ENCODE peak calls at places on chromosome 6, in eight cellular contexts. F, C, R, P, U, D, N and Q are unnamed samples.

GRCh38 chr6:63790334-63790733 is 154.7 kb downstream of the PHF3 start:
- DNase-seq in D (no peak), N (no peak), R (no peak), C (no peak), P (no peak), U (no peak), F (no peak), Q (no peak)

GRCh38 chr6:164665328-164665727 is 644.1 kb downstream of the C6orf118 start:
- DNase-seq in F (no peak), C (no peak), D (no peak), U (no peak), P (no peak), R (no peak), N (no peak), Q (no peak)

GRCh38 chr6:155541976-155542375 is 86.3 kb upstream of the NOX3 start:
- DNase-seq in U (no peak), P (no peak), R (no peak), D (no peak), N (no peak), F (no peak), C (no peak), Q (no peak)

GRCh38 chr6:21384211-21384610 is 209.3 kb upstream of the SOX4 start:
- DNase-seq in F (no peak), C (no peak), P (no peak), R (no peak), U (no peak), D (no peak), N (no peak), Q (no peak)

GRCh38 chr6:51678905-51679620 is 408.4 kb downstream of the PKHD1 start:
- DNase-seq in F (no peak), P (no peak), U (no peak), R (no peak), D (no peak), N (no peak), C (peak), Q (no peak)

GRCh38 chr6:161458199-161458598 is 184.3 kb upstream of the AGPAT4 start:
- DNase-seq in U (no peak), P (no peak), R (no peak), F (no peak), C (no peak), N (no peak), D (no peak), Q (no peak)

GRCh38 chr6:3244003-3244831 is 14.5 kb upstream of the PSMG4 start:
- DNase-seq in C (no peak), P (no peak), F (no peak), R (no peak), N (no peak), D (no peak), U (no peak), Q (no peak)

GRCh38 chr6:155001482-155001881 is 6.4 kb downstream of the TIAM2 start:
- DNase-seq in U (no peak), N (no peak), F (no peak), C (no peak), P (peak), R (no peak), D (no peak), Q (no peak)

GRCh38 chr6:116268589-116269293 is 11.0 kb downstream of the TSPYL1 start:
- DNase-seq in P (peak), N (no peak), F (no peak), C (peak), R (no peak), U (peak), D (no peak), Q (no peak)

GRCh38 chr6:74256387-74257180 is 560.6 kb downstream of the CD109 start:
- DNase-seq in P (no peak), R (no peak), D (no peak), U (no peak), N (no peak), C (no peak), F (no peak), Q (no peak)

GRCh38 chr6:138461647-138462046 is 37.6 kb downstream of the NHSL1 start:
- DNase-seq in F (no peak), D (no peak), C (no peak), R (no peak), P (no peak), N (no peak), U (no peak), Q (no peak)

GRCh38 chr6:17740559-17741220 is 34.0 kb upstream of the NUP153 start:
- DNase-seq in D (no peak), N (no peak), U (no peak), F (no peak), C (no peak), P (no peak), R (no peak), Q (no peak)

GRCh38 chr6:34664270-34664971 is 32.1 kb downstream of the ILRUN start:
- DNase-seq in R (no peak), C (no peak), F (no peak), N (no peak), U (no peak), D (no peak), P (no peak), Q (no peak)

GRCh38 chr6:83199865-83200230 is 6.7 kb downstream of the RWDD2A start:
- DNase-seq in P (peak), R (no peak), C (peak), D (no peak), U (no peak), F (no peak), N (no peak), Q (no peak)

GRCh38 chr6:44086931-44087574 is 40.2 kb downstream of the MRPL14 start:
- DNase-seq in U (no peak), D (no peak), P (no peak), N (no peak), F (peak), R (no peak), C (no peak), Q (no peak)

GRCh38 chr6:76702187-76702586 is 629.7 kb upstream of the IMPG1 start:
- DNase-seq in F (no peak), R (no peak), C (no peak), N (no peak), P (no peak), D (no peak), U (no peak), Q (no peak)

GRCh38 chr6:90286884-90287488 is 9.7 kb downstream of the BACH2 start:
- DNase-seq in U (peak), P (no peak), F (peak), C (peak), R (no peak), N (peak), D (peak), Q (no peak)

GRCh38 chr6:84417261-84417660 is 189.8 kb upstream of the CEP162 start:
- DNase-seq in U (no peak), C (no peak), P (no peak), N (no peak), F (no peak), R (no peak), D (no peak), Q (no peak)

GRCh38 chr6:142322066-142322465 is 20.3 kb downstream of the ADGRG6 start:
- DNase-seq in P (no peak), N (no peak), U (no peak), R (no peak), F (no peak), C (no peak), D (no peak), Q (no peak)

GRCh38 chr6:66435321-66435720 is 728.3 kb upstream of the EYS start:
- DNase-seq in N (no peak), U (no peak), C (no peak), F (no peak), P (no peak), R (no peak), D (no peak), Q (no peak)

GRCh38 chr6:168150551-168151444 is 71.8 kb upstream of the FRMD1 start:
- DNase-seq in C (no peak), D (peak), R (peak), U (peak), P (no peak), N (no peak), F (no peak), Q (peak)

GRCh38 chr6:134187751-134188150 is 130.2 kb downstream of the SGK1 start:
- DNase-seq in D (no peak), N (no peak), F (no peak), R (no peak), P (no peak), C (no peak), U (no peak), Q (no peak)

GRCh38 chr6:142592876-142593275 is 291.1 kb downstream of the ADGRG6 start:
- DNase-seq in D (no peak), R (no peak), P (no peak), C (peak), F (no peak), U (no peak), N (no peak), Q (no peak)

GRCh38 chr6:161257778-161258457 is 15.9 kb downstream of the AGPAT4 start:
- DNase-seq in C (no peak), N (no peak), R (no peak), F (no peak), U (no peak), P (peak), D (no peak), Q (no peak)

GRCh38 chr6:6969761-6970223 is 138.0 kb upstream of the RREB1 start:
- DNase-seq in C (peak), P (no peak), U (peak), F (no peak), R (no peak), N (no peak), D (peak), Q (no peak)

GRCh38 chr6:22025468-22026159 is 271.2 kb downstream of the PRL start:
- DNase-seq in R (no peak), C (peak), N (peak), U (peak), D (peak), P (peak), F (no peak), Q (peak)

GRCh38 chr6:2529217-2529719 is 221.5 kb downstream of the MYLK4 start:
- DNase-seq in F (no peak), C (no peak), D (no peak), U (no peak), R (no peak), P (no peak), N (no peak), Q (no peak)

GRCh38 chr6:116556065-116556464 is 2.5 kb downstream of the CALHM4 start:
- DNase-seq in N (no peak), U (no peak), P (no peak), D (no peak), C (no peak), R (no peak), F (no peak), Q (no peak)

GRCh38 chr6:34610819-34611477 is 54.8 kb upstream of the SPDEF start:
- DNase-seq in C (peak), N (no peak), R (no peak), D (no peak), U (no peak), F (no peak), P (peak), Q (no peak)

GRCh38 chr6:22045261-22045912 is 251.4 kb downstream of the PRL start:
- DNase-seq in R (no peak), D (no peak), F (no peak), P (no peak), U (no peak), N (no peak), C (no peak), Q (no peak)

GRCh38 chr6:38170666-38171065 is 351.1 kb downstream of the ZFAND3 start:
- DNase-seq in F (no peak), N (no peak), D (no peak), U (no peak), P (no peak), R (no peak), C (no peak), Q (no peak)

GRCh38 chr6:55632953-55633352 is 54.0 kb upstream of the HMGCLL1 start:
- DNase-seq in U (no peak), P (no peak), F (no peak), R (no peak), C (peak), D (no peak), N (no peak), Q (no peak)

GRCh38 chr6:3209114-3210023 is 18.1 kb downstream of the TUBB2B start:
- DNase-seq in F (no peak), C (peak), U (peak), N (peak), D (peak), R (peak), P (peak), Q (no peak)

GRCh38 chr6:119463081-119463626 is 113.6 kb upstream of the MAN1A1 start:
- DNase-seq in C (no peak), U (no peak), P (no peak), N (peak), R (no peak), F (no peak), D (no peak), Q (no peak)

DNA sequence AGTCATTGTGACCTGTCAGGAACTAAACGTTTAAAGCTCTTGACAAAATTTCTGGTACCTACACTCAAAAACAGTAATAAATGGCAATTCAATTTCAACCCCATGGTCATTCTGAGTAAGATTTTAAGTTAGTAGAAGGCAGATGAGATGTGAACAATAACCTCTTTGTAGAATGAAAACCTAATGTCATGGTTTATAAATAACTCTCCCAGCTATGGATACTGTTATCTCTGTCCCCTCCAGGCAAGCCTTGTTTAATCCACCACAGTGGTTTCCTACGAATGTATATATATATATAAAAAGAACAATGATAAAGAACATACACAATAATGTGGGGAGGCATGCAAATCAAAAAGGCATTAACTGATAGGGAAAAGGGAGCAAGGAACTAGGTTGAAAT is 173.9 kb downstream of the MBOAT1 start:
- DNase-seq in R (no peak), P (no peak), U (no peak), N (no peak), D (no peak), C (no peak), F (no peak), Q (no peak)
- TF ChIP-seq CTCF in R (no peak), P (no peak), U (no peak), N (no peak), D (no peak), C (no peak), F (no peak), Q (no peak)

GRCh38 chr6:47149554-47149953 is 107.4 kb upstream of the ADGRF1 start:
- DNase-seq in U (no peak), N (no peak), D (no peak), C (no peak), F (no peak), P (no peak), R (no peak), Q (no peak)
- TF ChIP-seq CTCF in U (no peak), N (no peak), D (no peak), C (no peak), F (no peak), P (no peak), R (no peak), Q (no peak)

GRCh38 chr6:125753937-125754259 is 4.5 kb downstream of the HEY2 start:
- DNase-seq in P (no peak), N (no peak), U (no peak), F (no peak), R (no peak), D (no peak), C (no peak), Q (no peak)

GRCh38 chr6:125764105-125764671 is 14.8 kb downstream of the HEY2 start:
- DNase-seq in D (no peak), U (no peak), C (no peak), R (no peak), N (no peak), P (no peak), F (no peak), Q (no peak)

GRCh38 chr6:125759959-125760457 is 10.6 kb downstream of the HEY2 start:
- DNase-seq in R (no peak), F (no peak), U (no peak), D (no peak), C (no peak), P (no peak), N (no peak), Q (no peak)

GRCh38 chr6:125753218-125753936 is 3.9 kb downstream of the HEY2 start:
- DNase-seq in F (no peak), R (no peak), D (no peak), U (peak), P (peak), N (no peak), C (no peak), Q (no peak)

DNA sequence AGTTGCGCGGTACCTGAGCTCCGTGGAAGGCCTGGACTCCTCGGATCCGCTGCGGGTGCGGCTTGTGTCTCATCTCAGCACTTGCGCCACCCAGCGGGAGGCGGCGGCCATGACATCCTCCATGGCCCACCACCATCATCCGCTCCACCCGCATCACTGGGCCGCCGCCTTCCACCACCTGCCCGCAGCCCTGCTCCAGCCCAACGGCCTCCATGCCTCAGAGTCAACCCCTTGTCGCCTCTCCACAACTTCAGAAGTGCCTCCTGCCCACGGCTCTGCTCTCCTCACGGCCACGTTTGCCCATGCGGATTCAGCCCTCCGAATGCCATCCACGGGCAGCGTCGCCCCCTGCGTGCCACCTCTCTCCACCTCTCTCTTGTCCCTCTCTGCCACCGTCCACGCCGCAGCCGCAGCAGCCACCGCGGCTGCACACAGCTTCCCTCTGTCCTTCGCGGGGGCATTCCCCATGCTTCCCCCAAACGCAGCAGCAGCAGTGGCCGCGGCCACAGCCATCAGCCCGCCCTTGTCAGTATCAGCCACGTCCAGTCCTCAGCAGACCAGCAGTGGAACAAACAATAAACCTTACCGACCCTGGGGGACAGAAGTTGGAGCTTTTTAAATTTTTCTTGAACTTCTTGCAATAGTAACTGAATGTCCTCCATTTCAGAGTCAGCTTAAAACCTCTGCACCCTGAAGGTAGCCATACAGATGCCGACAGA is 9.9 kb downstream of the HEY2 start:
- DNase-seq in F (no peak), U (peak), C (no peak), N (peak), D (peak), P (no peak), R (no peak), Q (no peak)
- TF ChIP-seq CTCF in F (peak), U (peak), C (no peak), N (peak), D (peak), P (peak), R (no peak), Q (peak)

GRCh38 chr6:15363523-15364400 is 117.9 kb downstream of the JARID2 start:
- DNase-seq in C (no peak), P (no peak), R (no peak), N (no peak), U (peak), F (no peak), D (no peak), Q (no peak)
- TF ChIP-seq CTCF in C (no peak), P (no peak), R (no peak), N (no peak), U (no peak), F (no peak), D (no peak), Q (no peak)

GRCh38 chr6:11044712-11045167 is 635 bp upstream of the ELOVL2 start:
- DNase-seq in P (no peak), U (peak), F (no peak), C (no peak), D (peak), N (no peak), R (no peak), Q (no peak)
- TF ChIP-seq CTCF in P (no peak), U (no peak), F (no peak), C (no peak), D (no peak), N (peak), R (no peak), Q (no peak)

DNA sequence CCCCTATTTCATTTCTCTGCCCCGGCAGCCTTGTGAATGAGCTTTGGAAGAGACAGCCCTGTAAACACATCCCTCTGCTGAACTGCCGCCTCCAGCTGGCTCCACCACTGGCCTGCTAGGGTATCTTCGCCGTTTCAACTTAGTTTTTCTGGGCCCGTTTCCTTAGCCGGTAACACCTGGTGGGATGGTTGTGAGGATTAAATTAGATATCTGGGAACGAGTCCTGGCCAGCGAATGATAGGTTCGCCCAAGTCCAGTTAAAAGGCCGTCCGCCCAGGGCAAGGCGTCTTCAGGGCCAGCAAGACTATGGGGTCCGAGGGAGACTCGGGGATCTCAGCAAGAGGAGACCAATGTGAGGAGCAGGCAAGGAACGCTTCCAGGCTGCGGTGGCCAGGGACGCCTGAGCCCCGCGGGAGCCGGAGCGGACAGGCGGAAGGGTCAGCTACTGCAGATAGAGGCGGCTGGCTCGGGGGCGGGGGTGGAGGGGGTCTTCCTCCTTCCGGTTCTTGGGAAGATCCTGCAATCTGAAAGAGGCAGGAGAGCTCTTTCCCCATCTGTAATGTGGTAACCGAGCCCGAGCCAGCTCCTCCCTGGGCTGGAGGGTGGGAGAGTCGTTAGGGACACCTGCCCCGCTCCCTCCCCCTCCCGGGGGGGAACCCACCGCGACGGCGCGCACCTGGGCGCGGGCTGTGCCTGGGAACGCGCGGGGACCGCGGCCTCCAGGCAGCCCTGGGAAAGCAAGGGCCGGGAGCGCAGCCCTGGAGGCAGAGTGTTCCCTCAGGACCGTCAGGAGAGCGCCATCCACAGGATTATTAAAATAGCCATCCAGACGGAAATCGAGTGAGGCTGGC is 4.5 kb upstream of the PTCRA start:
- DNase-seq in C (no peak), F (no peak), D (peak), P (no peak), U (peak), N (no peak), R (no peak), Q (no peak)
- TF ChIP-seq CTCF in C (no peak), F (no peak), D (no peak), P (peak), U (peak), N (no peak), R (no peak), Q (no peak)

GRCh38 chr6:127857051-127857637 is 43.7 kb downstream of the THEMIS start:
- DNase-seq in C (no peak), P (no peak), N (no peak), R (no peak), D (no peak), F (no peak), U (no peak), Q (no peak)

GRCh38 chr6:127858992-127859391 is 41.9 kb downstream of the THEMIS start:
- DNase-seq in U (peak), C (no peak), R (no peak), P (no peak), D (no peak), F (no peak), N (no peak), Q (no peak)

GRCh38 chr6:127854009-127854408 is 46.8 kb downstream of the THEMIS start:
- DNase-seq in P (no peak), D (no peak), U (no peak), F (no peak), C (no peak), R (no peak), N (no peak), Q (no peak)

GRCh38 chr6:127859956-127860355 is 40.9 kb downstream of the THEMIS start:
- DNase-seq in C (no peak), D (no peak), N (no peak), U (no peak), R (no peak), P (no peak), F (no peak), Q (no peak)

GRCh38 chr6:127855542-127856159 is 45.2 kb downstream of the THEMIS start:
- DNase-seq in D (peak), P (no peak), U (peak), F (no peak), N (peak), R (no peak), C (no peak), Q (no peak)
- TF ChIP-seq CTCF in D (peak), P (peak), U (peak), F (peak), N (peak), R (peak), C (peak), Q (no peak)